ENCODE peak calls at places on chromosome 19, in four cellular contexts. U, Z, T and W are unnamed samples.

GRCh38 chr19:13366529-13367143 is 139.6 kb downstream of the CACNA1A start:
- DNase-seq in Z (peak; percentile 58), U (no peak), T (peak; percentile 21), W (no peak)

GRCh38 chr19:30664358-30665058 is 292.3 kb downstream of the ZNF536 start:
- DNase-seq in U (no peak), T (no peak), Z (peak; percentile 27), W (no peak)

GRCh38 chr19:7516878-7517277 is 975 bp downstream of the ZNF358 start:
- DNase-seq in T (no peak), U (no peak), Z (no peak), W (no peak)

GRCh38 chr19:45769821-45770191 is 754 bp upstream of the SIX5 start:
- DNase-seq in U (peak; percentile 77), T (no peak), Z (peak; percentile 65), W (no peak)

GRCh38 chr19:17234911-17235617 is 9.0 kb downstream of the OCEL1 start:
- DNase-seq in Z (peak; percentile 54), T (peak; percentile 42), U (peak; percentile 80), W (peak; percentile 81)

GRCh38 chr19:54188224-54188871 is 1.0 kb downstream of the MBOAT7 start:
- DNase-seq in T (no peak), U (peak; percentile 48), Z (peak; percentile 47), W (no peak)

GRCh38 chr19:48754950-48755645 is at the start of gene FGF21:
- DNase-seq in Z (no peak), U (peak; percentile 18), T (no peak), W (no peak)

GRCh38 chr19:33048806-33049676 is 15.6 kb downstream of the RHPN2 start:
- DNase-seq in T (no peak), U (no peak), Z (no peak), W (no peak)

GRCh38 chr19:12939292-12939606 is 840 bp downstream of the CALR start:
- DNase-seq in T (no peak), Z (peak; percentile 54), U (peak; percentile 22), W (no peak)

GRCh38 chr19:16442386-16443276 is 29.1 kb downstream of the EPS15L1 start:
- DNase-seq in Z (no peak), U (no peak), T (no peak), W (no peak)

GRCh38 chr19:51421229-51422052 is 4.0 kb upstream of the SIGLEC10 start:
- DNase-seq in Z (no peak), T (no peak), U (no peak), W (no peak)

GRCh38 chr19:41537789-41538188 is 38.2 kb upstream of the CEACAM21 start:
- DNase-seq in U (no peak), Z (peak; percentile 70), T (no peak), W (no peak)

GRCh38 chr19:55553217-55554182 is 8.2 kb upstream of the SBK3 start:
- DNase-seq in T (no peak), Z (no peak), U (no peak), W (no peak)

GRCh38 chr19:21202865-21203494 is 61.1 kb downstream of the ZNF431 start:
- DNase-seq in T (peak; percentile 54), U (peak; percentile 26), Z (peak; percentile 47), W (peak; percentile 14)

GRCh38 chr19:30011051-30011578 is 69.1 kb downstream of the URI1 start:
- DNase-seq in U (no peak), Z (no peak), T (no peak), W (no peak)

DNA sequence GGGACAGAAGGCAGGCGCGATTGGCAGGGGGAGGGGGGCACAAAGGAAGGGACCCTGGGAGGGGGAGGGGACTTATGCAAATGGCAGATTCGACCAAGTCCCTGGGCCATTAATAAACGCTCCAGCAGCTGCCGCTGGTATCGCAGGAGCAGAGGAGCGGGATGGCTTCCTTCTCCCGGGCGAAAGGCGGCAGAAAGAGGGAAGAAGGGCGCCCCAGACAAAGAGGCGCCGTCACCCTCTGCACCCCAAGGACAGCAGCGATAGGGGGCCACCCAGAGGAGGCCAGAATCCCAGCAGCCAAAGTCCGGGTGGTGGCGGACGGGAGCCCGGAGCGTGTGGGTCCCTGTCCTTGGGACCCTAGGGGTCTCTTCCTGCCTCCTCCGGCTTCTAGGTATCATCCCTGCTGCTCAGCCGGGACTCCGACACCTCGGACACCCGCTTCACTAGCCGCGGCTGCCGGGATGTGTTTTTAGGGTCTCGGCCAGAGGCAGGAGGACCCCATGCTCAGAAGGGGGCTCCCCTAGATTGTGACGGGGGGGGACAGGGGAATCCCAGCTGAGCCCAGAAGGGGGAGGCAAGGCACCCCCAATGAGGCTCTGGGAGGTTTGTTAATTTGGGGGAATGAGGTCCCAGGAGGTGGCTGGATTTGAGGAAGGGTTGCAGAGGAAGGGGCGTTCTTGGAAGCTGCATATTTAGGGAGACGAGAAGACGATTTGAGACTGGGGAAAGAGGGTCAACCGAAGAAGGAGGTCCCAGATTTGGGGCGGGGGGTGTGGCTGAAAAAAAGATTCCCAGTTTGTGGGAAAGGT is 1.7 kb downstream of the PTPRS start:
- DNase-seq in T (no peak), U (peak; percentile 65), Z (no peak), W (peak; percentile 71)
- TF ChIP-seq CTCF in T (no peak), U (no peak), Z (no peak), W (peak; percentile 67)

GRCh38 chr19:36646746-36647145 is 19.9 kb downstream of the ZNF461 start:
- DNase-seq in T (no peak), U (no peak), Z (no peak), W (no peak)
- TF ChIP-seq CTCF in T (no peak), U (no peak), Z (no peak), W (no peak)

GRCh38 chr19:2337329-2337707 is 8.8 kb downstream of the SPPL2B start:
- DNase-seq in T (no peak), U (no peak), Z (peak; percentile 37), W (no peak)
- TF ChIP-seq CTCF in T (peak; percentile 52), U (no peak), Z (peak; percentile 8), W (no peak)

DNA sequence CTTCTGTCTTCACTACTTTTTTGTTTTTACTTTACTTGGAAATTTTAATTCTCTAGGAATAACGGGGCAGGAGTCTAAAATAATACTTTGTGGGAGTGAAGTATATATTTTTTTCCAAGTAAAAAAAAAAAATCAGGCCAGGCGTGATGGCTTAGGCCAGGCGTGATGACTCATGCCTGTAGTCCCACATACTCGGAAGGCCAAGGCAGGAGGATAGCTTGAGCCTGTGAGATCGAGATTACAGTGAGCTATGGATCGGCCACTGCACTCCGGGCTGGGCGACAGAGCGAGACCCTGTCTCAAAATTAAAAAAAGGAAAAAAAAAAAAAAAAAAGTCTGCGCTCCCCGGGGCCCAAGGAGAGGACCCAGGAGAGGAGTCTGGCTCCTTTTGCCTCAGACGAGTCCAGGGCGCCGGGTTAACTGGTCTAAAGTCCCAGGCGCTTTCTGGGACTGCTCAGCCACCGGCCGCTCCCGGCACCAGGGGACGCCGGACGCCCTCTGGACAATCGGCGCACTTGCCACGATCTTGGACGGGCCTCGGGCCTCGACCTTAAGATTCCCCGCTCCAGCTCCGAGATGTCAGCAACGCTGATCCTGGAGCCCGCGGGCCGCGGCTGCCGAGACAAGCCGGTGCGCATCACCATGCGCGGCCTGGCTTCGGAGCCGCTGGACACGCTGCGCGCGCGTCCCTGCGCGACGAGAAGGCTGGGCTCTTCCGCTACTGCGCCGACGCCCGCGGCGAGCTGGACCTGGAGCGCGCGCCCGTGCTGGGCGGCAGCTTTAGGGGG is 2.7 kb upstream of the ZFP82 start:
- DNase-seq in U (peak; percentile 38), T (peak; percentile 41), Z (peak; percentile 55), W (no peak)
- TF ChIP-seq CTCF in U (no peak), T (no peak), Z (no peak), W (no peak)

DNA sequence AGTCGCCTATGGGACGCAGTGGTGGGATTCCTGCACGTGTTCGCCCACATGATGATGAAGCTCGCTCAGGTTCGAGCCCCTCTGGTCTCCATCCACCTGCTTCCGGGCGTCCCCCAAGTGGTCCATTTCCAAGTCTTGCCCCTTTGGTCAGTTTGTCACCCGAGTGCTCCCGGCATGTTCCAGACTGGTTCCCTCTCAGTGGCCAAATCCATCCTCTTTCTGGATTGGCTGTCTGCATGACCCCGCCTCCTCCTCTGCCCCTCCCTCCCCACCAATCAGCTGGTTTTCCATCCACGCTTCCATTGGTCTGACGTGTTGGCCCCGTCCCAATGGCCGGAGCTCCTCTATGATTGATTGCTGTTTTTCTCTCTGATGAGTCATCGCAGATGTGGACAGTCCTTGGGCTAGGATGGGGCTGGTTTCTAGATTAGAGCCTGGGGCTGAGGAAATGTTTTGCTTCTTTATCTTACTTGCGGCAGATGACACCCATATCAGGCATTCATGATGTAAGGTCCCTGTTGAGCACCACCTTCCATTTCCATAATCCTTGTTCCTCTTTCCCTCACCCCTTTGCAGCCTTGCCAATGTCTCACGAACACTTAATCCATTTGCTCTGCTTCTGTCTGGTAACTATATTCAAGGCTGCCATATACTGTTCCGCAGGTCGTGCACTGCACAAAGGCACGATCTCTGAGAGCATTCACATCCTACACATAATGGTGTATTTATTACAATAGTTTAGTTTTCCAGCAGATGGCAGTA is 73.8 kb downstream of the MAP4K1 start:
- DNase-seq in Z (peak; percentile 90), T (no peak), U (peak; percentile 63), W (peak; percentile 75)
- TF ChIP-seq CTCF in Z (no peak), T (peak; percentile 33), U (peak; percentile 76), W (peak; percentile 28)

DNA sequence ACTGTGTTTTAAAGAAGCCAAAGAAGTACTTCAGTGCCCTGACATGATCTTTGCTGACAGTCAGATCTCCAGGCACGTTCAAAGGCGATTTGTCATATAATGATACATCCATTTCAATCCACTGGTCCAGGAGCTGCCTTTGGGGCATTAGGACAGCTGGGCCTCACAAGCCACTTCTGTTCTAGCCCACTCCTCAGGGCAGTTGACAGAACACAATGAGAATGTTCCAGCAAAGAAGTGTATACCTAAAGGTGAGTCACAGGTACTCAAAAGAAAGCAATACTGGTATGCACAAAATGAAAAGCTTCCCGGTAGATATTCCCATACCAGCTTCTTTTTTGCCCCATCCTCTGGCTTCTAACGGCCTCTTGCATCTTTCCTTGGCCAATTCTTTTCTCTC is 12.5 kb upstream of the MAP3K10 start:
- DNase-seq in Z (no peak), T (no peak), U (no peak), W (no peak)
- TF ChIP-seq CTCF in Z (no peak), T (no peak), U (no peak), W (no peak)

GRCh38 chr19:44753932-44754742 is 5.6 kb downstream of the BCL3 start:
- DNase-seq in Z (peak; percentile 89), T (no peak), U (peak; percentile 84), W (peak; percentile 81)
- TF ChIP-seq CTCF in Z (no peak), T (no peak), U (no peak), W (no peak)

GRCh38 chr19:10478476-10478875 is 24.7 kb downstream of the KEAP1 start:
- DNase-seq in U (no peak), Z (no peak), T (no peak), W (no peak)

GRCh38 chr19:10473192-10473591 is 30.0 kb downstream of the KEAP1 start:
- DNase-seq in Z (no peak), T (no peak), U (no peak), W (no peak)

GRCh38 chr19:10474962-10475451 is 28.1 kb downstream of the KEAP1 start:
- DNase-seq in U (no peak), Z (no peak), T (no peak), W (no peak)

GRCh38 chr19:10478903-10479384 is 24.2 kb downstream of the KEAP1 start:
- DNase-seq in Z (peak; percentile 92), U (peak; percentile 80), T (peak; percentile 77), W (peak; percentile 58)
- TF ChIP-seq CTCF in Z (peak; percentile 50), U (peak; percentile 80), T (peak; percentile 58), W (peak; percentile 9)